ENCODE peak calls at places on chromosomes 1 and 21, in six cellular contexts. G is mesendoderm, H is neuronal stem cell, B is H9, M is H1, Z is mesenchymal stem cell. Q is an unnamed sample.

GRCh38 chr1:3119748-3120524 is 50.9 kb downstream of the PRDM16 start:
- DNase-seq in H (no peak), G (peak; percentile 14), B (no peak), M (no peak), Z (no peak), Q (no peak)

GRCh38 chr1:165647970-165648369 is 16.9 kb downstream of the MGST3 start:
- DNase-seq in G (no peak), B (no peak), H (no peak), Z (no peak), M (no peak), Q (peak; percentile 29)

GRCh38 chr1:44031051-44031899 is at the start of gene SLC6A9:
- DNase-seq in Z (peak; percentile 80), M (peak; percentile 47), B (peak; percentile 70), G (peak; percentile 88), H (peak; percentile 66), Q (peak; percentile 81)

GRCh38 chr1:119742193-119742592 is 26.5 kb downstream of the HMGCS2 start:
- DNase-seq in Z (no peak), H (no peak), M (no peak), B (no peak), G (no peak), Q (peak; percentile 38)

GRCh38 chr1:91066545-91066944 is 44.7 kb upstream of the ZNF644 start:
- DNase-seq in G (peak; percentile 43), B (no peak), Z (no peak), H (no peak), M (peak; percentile 2), Q (no peak)

GRCh38 chr1:247747616-247748015 is 325 bp downstream of the OR14A2 start:
- DNase-seq in B (no peak), H (no peak), M (no peak), Z (peak; percentile 29), G (no peak), Q (peak; percentile 37)

GRCh38 chr1:232127190-232127589 is 500.6 kb downstream of the DISC1 start:
- DNase-seq in Z (peak; percentile 83), H (no peak), B (no peak), M (no peak), G (peak; percentile 83), Q (peak; percentile 90)

GRCh38 chr1:155897746-155898145 is 13.4 kb downstream of the RIT1 start:
- DNase-seq in H (no peak), G (no peak), Z (no peak), B (no peak), M (no peak), Q (peak; percentile 4)

GRCh38 chr1:30313176-30313575 is 410.2 kb downstream of the MATN1 start:
- DNase-seq in B (no peak), M (no peak), H (no peak), Z (no peak), G (no peak), Q (no peak)

DNA sequence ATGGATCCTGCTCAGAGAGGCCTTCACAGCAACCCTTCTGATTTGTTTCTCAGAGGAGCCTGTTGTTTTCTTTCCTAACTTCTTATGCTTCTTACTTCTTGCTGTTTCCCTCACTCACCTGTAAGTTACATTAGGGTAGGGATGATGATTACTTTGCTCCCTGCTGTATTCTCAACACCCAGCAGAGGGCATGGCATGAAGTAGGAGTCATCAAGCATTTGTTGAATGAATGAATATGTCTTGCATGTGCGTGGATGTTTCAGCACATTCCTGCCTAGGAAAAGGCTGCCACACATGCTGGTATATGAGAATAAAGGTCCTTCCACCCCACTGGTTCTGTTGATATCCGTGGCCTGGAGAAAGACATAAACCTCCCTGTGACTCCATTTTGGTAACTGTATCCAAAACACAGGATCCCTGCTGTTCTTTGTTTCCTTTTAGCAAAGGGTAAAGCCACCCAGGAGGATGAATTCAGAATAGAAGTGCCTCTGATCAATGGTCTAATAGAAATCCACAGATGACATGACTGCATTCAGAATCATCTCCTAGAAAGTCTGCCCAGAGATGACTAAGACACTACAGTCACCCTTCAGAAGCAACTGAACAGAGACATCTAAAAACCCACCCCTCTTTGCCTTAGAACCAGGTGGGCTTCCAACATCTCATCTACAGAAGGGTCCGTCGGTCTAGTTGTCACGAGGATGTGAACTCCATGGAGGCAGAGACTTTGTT is 168.8 kb downstream of the ZSCAN20 start:
- DNase-seq in G (peak; percentile 60), H (peak; percentile 14), B (peak; percentile 42), M (no peak), Z (no peak), Q (peak; percentile 14)
- H2BK15ac ChIP-seq in G (no peak overlapping the region), H (no peak overlapping the region), B (no peak overlapping the region), M (no peak overlapping the region), Z (no peak overlapping the region), Q (no peak overlapping the region)

DNA sequence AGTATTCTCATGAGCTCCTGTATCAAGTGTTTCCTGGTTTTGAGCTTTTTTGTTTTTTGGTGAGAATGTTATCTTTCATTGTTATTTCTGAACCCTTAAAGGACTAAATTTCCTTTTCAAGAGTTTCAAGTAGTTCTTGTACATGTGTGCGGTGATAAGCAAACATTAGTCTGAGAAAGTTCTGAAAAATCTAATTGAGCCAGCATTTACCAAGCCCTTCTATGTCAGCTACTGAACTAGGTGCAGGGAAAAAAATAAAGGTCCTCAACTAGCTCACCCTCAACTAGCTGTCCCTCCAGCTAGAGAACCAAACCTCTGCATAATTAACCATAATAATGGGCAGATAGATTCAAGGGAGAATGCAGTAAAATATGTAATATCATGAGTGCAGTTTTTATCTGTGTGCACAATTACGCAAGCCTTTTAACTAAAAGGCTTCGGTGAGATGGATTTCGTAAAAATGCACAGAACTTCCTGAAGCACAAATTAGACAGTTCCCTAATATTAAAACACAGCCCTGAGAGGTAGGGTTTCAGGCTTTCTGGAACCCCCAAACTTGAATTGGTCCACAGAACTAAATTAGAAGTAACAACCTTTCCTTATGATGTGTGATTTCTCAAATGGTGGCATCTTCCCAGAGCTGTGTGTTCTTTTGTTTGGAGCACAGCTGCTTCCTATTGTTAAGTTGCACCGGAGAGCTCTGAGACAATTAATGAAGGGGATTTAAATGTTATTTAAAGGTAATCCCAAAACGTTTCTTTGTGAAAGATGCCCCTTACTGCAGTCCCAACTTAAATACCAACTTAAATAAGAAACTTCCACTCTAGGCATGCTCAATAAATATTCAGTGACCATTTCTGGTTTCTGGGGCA is 165.8 kb downstream of the NFIA start:
- DNase-seq in G (no peak), B (no peak), H (peak; percentile 32), M (no peak), Z (no peak), Q (no peak)
- H2BK15ac ChIP-seq in G (no peak overlapping the region), B (no peak overlapping the region), H (no peak overlapping the region), M (no peak overlapping the region), Z (no peak overlapping the region), Q (no peak overlapping the region)

GRCh38 chr1:183237046-183237445 is 51.0 kb downstream of the LAMC2 start:
- DNase-seq in B (no peak), Z (no peak), G (no peak), H (no peak), M (no peak), Q (no peak)
- H2BK15ac ChIP-seq in B (no peak overlapping the region), Z (no peak overlapping the region), G (no peak overlapping the region), H (no peak overlapping the region), M (no peak overlapping the region), Q (peak overlapping the region; percentile 51)

DNA sequence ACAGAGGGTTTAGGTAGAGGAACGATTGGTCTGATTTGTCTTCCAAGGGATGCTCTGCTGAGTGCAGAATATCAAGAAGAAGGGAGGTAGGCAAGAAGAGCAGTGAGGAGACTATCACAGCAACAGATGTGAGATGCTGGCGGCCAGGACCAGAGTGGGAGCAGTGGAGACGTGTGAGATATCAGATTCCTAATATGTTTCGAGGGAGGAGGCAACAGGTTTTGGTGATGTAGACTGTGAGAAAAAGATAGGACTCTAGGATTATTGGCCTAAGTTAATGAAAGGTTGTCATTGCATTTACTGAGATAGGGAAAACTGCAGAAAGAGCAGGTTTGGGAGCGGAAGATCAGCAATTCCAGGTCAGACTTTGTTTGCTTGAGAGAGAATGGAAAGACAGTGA is 182.9 kb downstream of the FMN2 start:
- DNase-seq in G (no peak), Z (no peak), M (no peak), H (no peak), B (no peak), Q (no peak)
- H2BK15ac ChIP-seq in G (no peak overlapping the region), Z (no peak overlapping the region), M (no peak overlapping the region), H (no peak overlapping the region), B (no peak overlapping the region), Q (no peak overlapping the region)

DNA sequence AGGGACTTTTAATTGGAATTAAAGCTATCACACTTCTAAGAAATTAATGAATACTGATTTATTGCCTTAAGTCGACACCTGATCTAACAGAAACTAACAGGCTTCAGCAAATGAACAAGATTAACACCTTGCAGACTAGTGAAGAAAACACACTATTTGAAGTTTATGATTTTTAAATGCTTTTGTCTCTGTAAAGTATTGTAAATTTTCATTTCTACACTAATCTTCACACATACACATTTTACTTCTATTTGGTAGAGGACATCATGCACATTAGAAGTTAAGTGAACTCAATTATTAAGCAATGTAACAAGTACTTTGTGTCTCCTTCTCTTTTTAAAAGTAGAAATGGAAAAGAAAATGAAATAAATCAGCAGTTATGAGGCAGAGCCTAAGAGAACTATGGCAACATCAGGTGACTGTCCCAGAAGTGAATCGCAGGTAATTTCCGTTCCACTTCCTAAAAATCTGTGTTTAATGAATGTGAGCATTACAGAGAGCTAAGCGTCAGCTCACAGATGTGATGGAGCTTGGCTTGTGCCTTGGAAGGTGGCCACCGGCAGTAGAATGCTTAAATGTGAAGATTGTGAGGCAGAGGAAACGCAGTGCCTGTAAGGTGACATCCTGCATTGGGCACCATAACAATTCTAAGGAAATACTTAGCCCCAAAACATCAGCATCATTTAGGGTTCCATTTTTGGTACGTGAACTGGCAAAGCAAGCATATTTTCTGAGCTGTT is 1.2 kb downstream of the PRMT2 start:
- DNase-seq in B (no peak), G (no peak), H (no peak), Z (no peak), M (no peak), Q (no peak)
- H2BK15ac ChIP-seq in B (no peak overlapping the region), G (no peak overlapping the region), H (no peak overlapping the region), Z (no peak overlapping the region), M (no peak overlapping the region), Q (no peak overlapping the region)

DNA sequence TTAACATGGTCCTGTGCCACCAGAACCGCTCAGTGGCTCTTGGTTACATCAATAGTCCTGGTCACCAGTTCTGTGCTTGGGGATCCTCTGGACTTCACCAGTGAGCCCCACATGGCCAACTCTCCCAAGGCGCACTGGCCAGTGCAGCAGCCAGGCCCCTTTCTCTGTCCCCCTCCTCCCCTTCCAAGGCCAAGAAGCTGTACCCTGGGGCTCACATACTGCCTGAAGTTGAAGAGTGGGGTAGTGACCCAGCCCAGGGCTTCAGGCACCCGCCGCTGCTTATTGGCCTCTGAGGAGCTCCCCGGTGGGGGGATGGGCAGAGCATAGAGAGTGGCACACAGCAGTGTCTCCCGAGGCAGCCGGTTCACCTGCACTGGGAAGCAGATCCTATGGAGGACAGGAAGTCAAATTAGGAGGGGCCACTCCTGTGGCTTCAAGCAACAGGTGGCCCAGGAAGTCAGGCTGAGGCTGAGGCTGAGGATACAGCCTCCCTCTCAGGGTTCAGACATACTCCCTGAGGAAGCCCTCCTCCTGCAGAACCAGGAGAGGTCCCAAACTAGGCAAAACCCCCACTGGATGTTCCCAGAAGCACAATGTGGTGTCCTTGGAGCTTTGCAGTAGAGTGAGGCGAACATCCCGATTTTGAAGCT is 38.1 kb upstream of the PPP1R15B start:
- DNase-seq in H (no peak), B (no peak), G (no peak), M (no peak), Z (no peak), Q (no peak)
- H2BK15ac ChIP-seq in H (no peak overlapping the region), B (no peak overlapping the region), G (no peak overlapping the region), M (no peak overlapping the region), Z (no peak overlapping the region), Q (no peak overlapping the region)